ENCODE peak calls at places on chromosomes 16 and 17, in eight cellular contexts. L is ovary, B is Peyer's patch, V is lung, J is cardiac muscle cell, H is kidney epithelial cell, A is GM10248, Q is neural crest cell. R is an unnamed sample.
A peak's percentile ranks its signal among the peaks of the same experiment; 100 is the strongest.

GRCh38 chr17:79843917-79844815 is 4.9 kb upstream of the CBX4 start:
- DNase-seq in V (no peak), A (no peak), J (peak; percentile 86), H (no peak), B (peak; percentile 68), L (peak; percentile 71), Q (peak; percentile 46), R (no peak)

GRCh38 chr17:10616502-10617119 is 40.5 kb downstream of the MYH3 start:
- DNase-seq in J (peak; percentile 83), B (peak; percentile 87), L (peak; percentile 58), Q (peak; percentile 94), H (no peak), V (peak; percentile 77), A (peak; percentile 78), R (peak; percentile 89)

GRCh38 chr17:74408262-74408661 is 23.6 kb upstream of the GPRC5C start:
- DNase-seq in Q (no peak), H (no peak), L (no peak), B (peak; percentile 59), A (no peak), J (peak; percentile 79), V (peak; percentile 41), R (no peak)

GRCh38 chr17:4054446-4054845 is 88.4 kb downstream of the ZZEF1 start:
- DNase-seq in A (no peak), B (no peak), L (no peak), V (no peak), J (no peak), H (no peak), Q (no peak), R (no peak)

GRCh38 chr17:491086-492014 is 138.7 kb upstream of the RPH3AL start:
- DNase-seq in V (peak; percentile 35), H (no peak), Q (peak; percentile 49), B (peak; percentile 65), L (peak; percentile 65), J (peak; percentile 73), A (peak; percentile 49), R (peak; percentile 74)

GRCh38 chr17:60604686-60605334 is 4.8 kb downstream of the PPM1D start:
- DNase-seq in V (no peak), H (peak; percentile 73), J (peak; percentile 59), L (no peak), B (no peak), Q (no peak), A (no peak), R (no peak)

GRCh38 chr17:65756760-65757159 is 195.3 kb upstream of the AXIN2 start:
- DNase-seq in A (no peak), Q (no peak), L (no peak), J (no peak), B (no peak), V (no peak), H (no peak), R (no peak)

GRCh38 chr16:8572919-8573724 is 17.2 kb downstream of the TMEM114 start:
- DNase-seq in A (no peak), H (no peak), L (no peak), J (peak; percentile 68), V (no peak), B (no peak), Q (no peak), R (no peak)

GRCh38 chr16:69078073-69078472 is 27.4 kb upstream of the HAS3 start:
- DNase-seq in Q (no peak), B (no peak), J (no peak), V (no peak), H (no peak), A (no peak), L (no peak), R (no peak)

GRCh38 chr17:27944546-27945332 is 51.6 kb upstream of the LYRM9 start:
- DNase-seq in H (no peak), Q (no peak), V (no peak), B (no peak), L (no peak), A (no peak), J (no peak), R (no peak)

GRCh38 chr17:1203111-1203966 is 23.6 kb upstream of the ABR start:
- DNase-seq in B (peak; percentile 75), L (peak; percentile 52), H (no peak), Q (peak; percentile 74), J (peak; percentile 61), A (peak; percentile 78), V (peak; percentile 65), R (no peak)

GRCh38 chr16:3570420-3571062 is 6.7 kb downstream of the NLRC3 start:
- DNase-seq in H (no peak), A (no peak), L (no peak), J (no peak), Q (no peak), V (no peak), B (no peak), R (no peak)

GRCh38 chr16:74521691-74522090 is 85.2 kb downstream of the GLG1 start:
- DNase-seq in V (no peak), H (peak; percentile 31), J (peak; percentile 49), A (no peak), Q (no peak), B (no peak), L (no peak), R (no peak)

GRCh38 chr16:68617735-68618134 is 27.4 kb upstream of the CDH3 start:
- DNase-seq in J (no peak), L (no peak), Q (no peak), V (no peak), B (no peak), A (no peak), H (no peak), R (no peak)

GRCh38 chr17:10149573-10150399 is 48.6 kb downstream of the GAS7 start:
- DNase-seq in L (no peak), B (no peak), J (peak; percentile 90), H (peak; percentile 65), A (peak; percentile 41), V (no peak), Q (no peak), R (no peak)

GRCh38 chr16:66948034-66948821 is 12.8 kb upstream of the CES3 start:
- DNase-seq in A (no peak), Q (no peak), L (no peak), J (no peak), B (peak; percentile 74), H (no peak), V (no peak), R (no peak)

GRCh38 chr17:48048321-48049140 is at the start of gene NFE2L1:
- DNase-seq in A (peak; percentile 76), V (peak; percentile 94), B (peak; percentile 94), L (peak; percentile 87), H (no peak), J (peak; percentile 95), Q (peak; percentile 67), R (no peak)

GRCh38 chr16:13779676-13780075 is 140.3 kb upstream of the ERCC4 start:
- DNase-seq in L (no peak), H (no peak), J (no peak), Q (no peak), B (no peak), V (no peak), A (no peak), R (no peak)

GRCh38 chr17:38749222-38750043 is 1.3 kb upstream of the PCGF2 start:
- DNase-seq in B (peak; percentile 88), A (no peak), J (peak; percentile 84), H (peak; percentile 43), V (peak; percentile 87), L (peak; percentile 95), Q (peak; percentile 67), R (no peak)

GRCh38 chr16:77406680-77407079 is 28.2 kb downstream of the ADAMTS18 start:
- DNase-seq in V (no peak), H (no peak), J (peak; percentile 15), Q (no peak), B (no peak), A (no peak), L (no peak), R (no peak)

GRCh38 chr17:36856921-36857381 is 80.3 kb upstream of the LHX1 start:
- DNase-seq in A (no peak), B (no peak), H (no peak), L (no peak), V (no peak), J (no peak), Q (no peak), R (no peak)

GRCh38 chr17:80477647-80478478 is 1.5 kb upstream of the NPTX1 start:
- DNase-seq in B (no peak), J (peak; percentile 54), L (peak; percentile 44), Q (peak; percentile 64), A (no peak), H (no peak), V (no peak), R (peak; percentile 76)

GRCh38 chr17:78174870-78175642 is 6.7 kb downstream of the SYNGR2 start:
- DNase-seq in L (no peak), J (no peak), Q (no peak), A (no peak), V (no peak), B (peak; percentile 67), H (no peak), R (no peak)

DNA sequence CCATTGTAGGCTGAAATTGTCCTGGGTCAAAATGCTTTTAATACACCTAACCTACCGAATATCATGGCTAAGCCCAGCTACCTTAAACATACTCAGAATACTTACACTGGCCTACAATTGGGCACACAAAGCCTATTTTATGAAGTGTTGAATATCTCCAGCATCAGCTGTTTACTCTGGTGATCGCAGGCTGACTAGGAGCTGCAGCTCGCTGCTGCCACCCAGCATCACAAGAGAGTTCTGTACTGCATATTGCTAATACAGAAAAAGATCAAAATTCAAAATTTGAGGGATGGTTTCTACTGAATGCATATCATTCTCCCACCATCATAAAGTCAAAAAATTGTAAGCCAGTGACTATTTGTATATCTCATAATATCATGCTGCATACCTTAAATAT is 55.3 kb downstream of the ULK2 start:
- DNase-seq in Q (no peak), V (no peak), A (no peak), L (no peak), J (peak; percentile 7), H (no peak), B (no peak), R (no peak)
- TF ChIP-seq CTCF in Q (no peak), V (no peak), A (peak; percentile 10), L (no peak), J (peak; percentile 16), H (no peak), B (no peak), R (no peak)

DNA sequence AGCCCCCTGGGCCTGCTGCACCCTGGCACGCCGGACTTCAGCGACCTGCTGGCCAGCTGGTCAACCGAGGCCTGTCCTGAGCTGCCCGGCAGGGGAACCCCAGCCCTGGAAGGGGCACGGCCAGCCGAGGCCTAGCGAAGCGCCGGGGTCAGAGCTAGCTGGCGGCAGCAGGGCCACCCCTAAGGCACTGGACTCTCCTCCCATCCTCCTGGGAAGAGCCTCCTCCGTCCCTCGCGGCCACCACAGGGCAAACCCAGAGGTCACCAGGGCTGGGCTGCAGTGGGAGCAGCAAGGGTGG is 2.3 kb downstream of the PERCC1 start:
- DNase-seq in J (no peak), A (no peak), L (no peak), Q (no peak), V (no peak), H (no peak), B (no peak), R (no peak)
- TF ChIP-seq CTCF in J (no peak), A (no peak), L (no peak), Q (no peak), V (no peak), H (no peak), B (no peak), R (no peak)

GRCh38 chr17:82786427-82786826 is 34.6 kb downstream of the TBCD start:
- DNase-seq in V (no peak), J (no peak), Q (no peak), H (no peak), A (no peak), L (no peak), B (no peak), R (no peak)
- TF ChIP-seq CTCF in V (no peak), J (no peak), Q (no peak), H (no peak), A (no peak), L (no peak), B (no peak), R (no peak)

GRCh38 chr17:68291836-68292688 is 767 bp downstream of the ARSG start:
- DNase-seq in A (peak; percentile 90), J (peak; percentile 69), H (peak; percentile 16), B (peak; percentile 96), L (peak; percentile 57), Q (peak; percentile 45), V (peak; percentile 84), R (peak; percentile 66)
- TF ChIP-seq CTCF in A (no peak), J (no peak), H (no peak), B (no peak), L (no peak), Q (peak; percentile 43), V (no peak), R (no peak)

R was measured in mesothelial cell of epicardium.